ENCODE peak calls at places on chromosomes 5 and 9, in eight cellular contexts. J is WERI-Rb-1, S is bronchial epithelial cell, Y is SJSA1, O is fibroblast of lung, P is cardiac muscle cell, U is neuronal stem cell, I is IMR-90. N is an unnamed sample. For H3K27me3, the result is how much of the 10 kb centered on the place peaks cover.

GRCh38 chr5:141245250-141245717 is at the start of gene PCDHB15:
- DNase-seq in U (peak), S (no peak), Y (peak), I (no peak), J (no peak), P (peak), O (peak), N (no peak)

GRCh38 chr5:127517110-127517479 is 345 bp upstream of the PRRC1 start:
- DNase-seq in I (peak), J (peak), S (peak), Y (peak), P (no peak), O (no peak), U (no peak), N (no peak)

GRCh38 chr5:35815089-35815936 is 41.4 kb upstream of the IL7R start:
- DNase-seq in O (peak), J (peak), S (peak), U (no peak), P (peak), Y (peak), I (no peak), N (no peak)

GRCh38 chr5:179679014-179679674 is 1.7 kb downstream of the CBY3 start:
- DNase-seq in S (peak), P (peak), I (peak), O (peak), J (peak), Y (no peak), U (peak), N (peak)

GRCh38 chr9:3043369-3043768 is 199.5 kb upstream of the PUM3 start:
- DNase-seq in P (peak), O (no peak), Y (peak), U (no peak), I (peak), S (peak), J (no peak), N (no peak)

GRCh38 chr5:127870914-127871313 is 167.7 kb downstream of the CCDC192 start:
- DNase-seq in U (no peak), O (peak), I (no peak), P (peak), S (peak), J (no peak), Y (no peak), N (no peak)

GRCh38 chr5:163912023-163912422 is 406.6 kb downstream of the MAT2B start:
- DNase-seq in J (no peak), I (no peak), O (no peak), P (no peak), Y (no peak), S (no peak), U (no peak), N (no peak)

GRCh38 chr5:176810084-176810597 is at the start of gene UNC5A:
- DNase-seq in I (peak), Y (peak), O (peak), J (peak), P (peak), S (no peak), U (peak), N (no peak)

GRCh38 chr5:21049900-21050299 is 1061.9 kb upstream of the CDH18 start:
- DNase-seq in O (no peak), U (no peak), P (peak), S (no peak), J (no peak), I (no peak), Y (no peak), N (no peak)

GRCh38 chr5:179485845-179486575 is 64.3 kb upstream of the RUFY1 start:
- DNase-seq in P (peak), I (peak), U (no peak), J (no peak), S (no peak), O (peak), Y (no peak), N (no peak)

GRCh38 chr5:151121095-151121494 is 36.5 kb downstream of the ANXA6 start:
- DNase-seq in O (no peak), S (no peak), Y (no peak), J (no peak), P (no peak), I (no peak), U (no peak), N (no peak)

GRCh38 chr5:154758501-154758900 is 3.3 kb downstream of the LARP1 start:
- DNase-seq in P (no peak), J (no peak), S (no peak), I (peak), U (no peak), Y (no peak), O (peak), N (no peak)
- H3K4me3 ChIP-seq in P (no peak), J (no peak), S (peak), I (peak), U (no peak), Y (peak), O (peak), N (no peak)

GRCh38 chr9:108779506-108779905 is 76.3 kb downstream of the ACTL7B start:
- DNase-seq in I (no peak), U (no peak), O (no peak), J (no peak), S (no peak), P (no peak), Y (no peak), N (no peak)
- H3K27me3 ChIP-seq in I (under half), U (under half), O (under half), J (under half), S (under half), P (under half), Y (under half), N (under half)

DNA sequence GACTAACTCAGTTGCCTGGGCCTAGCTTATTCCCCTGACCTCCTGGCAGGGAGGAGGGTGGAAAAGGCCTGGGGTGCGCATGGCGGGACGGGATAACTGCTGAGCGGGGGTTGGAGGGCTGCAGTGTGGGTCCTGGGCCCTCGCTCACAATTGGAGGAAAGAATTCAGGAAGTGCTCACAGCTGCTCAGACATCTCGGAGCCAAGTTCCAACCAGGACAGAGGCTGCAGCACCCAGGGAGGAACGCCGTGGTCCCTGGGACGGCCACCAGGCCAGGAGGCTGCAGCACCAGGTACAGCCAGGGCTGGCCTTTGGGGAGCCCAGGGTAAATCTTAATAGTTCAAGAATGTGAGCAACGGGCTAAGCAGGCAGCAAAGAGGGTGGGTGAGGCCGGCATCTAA is at the start of gene SPAAR:
- DNase-seq in Y (no peak), P (no peak), J (no peak), U (no peak), S (no peak), I (no peak), O (no peak), N (no peak)
- H3K4me3 ChIP-seq in Y (no peak), P (no peak), J (no peak), U (peak), S (no peak), I (no peak), O (no peak), N (no peak)

DNA sequence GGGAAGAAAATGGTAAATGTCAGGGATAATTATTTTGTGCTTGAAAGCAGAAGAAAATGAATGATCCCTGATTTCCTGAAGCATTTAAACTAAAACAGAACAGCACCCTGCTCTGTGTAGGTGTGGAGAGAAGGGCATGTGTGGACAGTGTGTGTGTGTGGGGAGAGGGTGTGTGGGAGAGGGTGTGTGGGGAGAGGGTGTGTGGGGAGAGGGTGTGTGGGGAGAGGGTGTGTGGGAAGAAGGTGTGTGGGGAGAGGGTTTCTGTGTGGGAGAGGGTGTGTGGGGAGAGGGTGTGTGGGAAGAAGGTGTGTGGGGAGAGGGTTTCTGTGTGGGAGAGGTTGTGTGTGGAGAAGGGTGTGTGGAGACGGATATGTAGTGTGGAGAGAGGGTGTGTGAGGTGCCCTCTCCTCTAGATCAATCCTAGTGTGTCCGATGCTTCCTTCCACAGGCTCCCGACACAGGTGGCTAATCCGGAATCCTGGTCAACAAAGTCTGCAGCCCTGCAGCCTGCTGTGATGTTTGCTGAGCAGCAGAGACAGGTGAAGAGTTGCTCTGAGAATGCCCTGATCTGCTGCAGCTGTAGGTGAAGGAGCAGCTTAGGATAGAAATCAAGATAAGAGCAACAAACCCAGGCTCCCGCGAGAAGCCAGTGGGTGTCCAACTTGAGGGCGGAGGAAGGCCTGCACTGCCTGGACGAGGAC is 15.5 kb downstream of the IRX4 start:
- DNase-seq in P (no peak), I (no peak), O (no peak), S (no peak), U (no peak), Y (no peak), J (peak), N (no peak)
- H3K27me3 ChIP-seq in P (under half), I (under half), O (under half), S (under half), U (half or more), Y (under half), J (half or more), N (under half)